ENCODE peak calls at places on chromosomes 13 and 19, in four cellular contexts. I, E, S and N are unnamed samples.

GRCh38 chr13:25329706-25330105 is 28.3 kb downstream of the NUP58 start:
- DNase-seq in I (peak), E (no peak), S (no peak), N (no peak)

GRCh38 chr13:113121928-113122420 is 625 bp upstream of the F10 start:
- DNase-seq in I (no peak), E (no peak), S (no peak), N (no peak)

GRCh38 chr19:19488041-19488874 is 27.1 kb downstream of the TSSK6 start:
- DNase-seq in I (no peak), E (peak), S (no peak), N (no peak)

GRCh38 chr13:21749410-21749809 is 78.5 kb downstream of the FGF9 start:
- DNase-seq in I (no peak), E (peak), S (no peak), N (peak)

GRCh38 chr19:45473366-45474190 is 5.8 kb downstream of the FOSB start:
- DNase-seq in I (no peak), E (no peak), S (no peak), N (peak)

GRCh38 chr19:40799558-40800338 is 757 bp downstream of the EGLN2 start:
- DNase-seq in I (no peak), E (no peak), S (peak), N (peak)

GRCh38 chr13:71806885-71807284 is 60.1 kb downstream of the DACH1 start:
- DNase-seq in I (no peak), E (no peak), S (no peak), N (no peak)

GRCh38 chr19:50570997-50571396 is 2.8 kb upstream of the LRRC4B start:
- DNase-seq in I (no peak), E (no peak), S (no peak), N (no peak)

GRCh38 chr13:40878823-40879222 is 89.4 kb downstream of the SLC25A15 start:
- DNase-seq in I (no peak), E (no peak), S (no peak), N (peak)

GRCh38 chr19:49348305-49349188 is 13.3 kb downstream of the CD37 start:
- DNase-seq in I (no peak), E (no peak), S (no peak), N (no peak)